ENCODE peak calls at places on chromosomes 16 and 17, in eight cellular contexts. X, Y, L, Q, T, O, A and H are unnamed samples.

GRCh38 chr16:8720080-8720966 is 45.9 kb downstream of the ABAT start:
- DNase-seq in A (no peak), Y (no peak), X (no peak), T (no peak), O (no peak), L (no peak), Q (no peak), H (no peak)

GRCh38 chr17:28572294-28573099 is 1.2 kb upstream of the PIGS start:
- DNase-seq in T (no peak), O (no peak), A (no peak), Q (no peak), X (no peak), Y (no peak), L (no peak), H (peak; percentile 35)

GRCh38 chr17:43759836-43760235 is 1.2 kb upstream of the SOST start:
- DNase-seq in X (no peak), T (no peak), L (no peak), O (no peak), A (no peak), Q (no peak), Y (peak; percentile 25), H (no peak)

GRCh38 chr17:12928736-12929135 is 89.1 kb downstream of the ELAC2 start:
- DNase-seq in T (peak; percentile 25), Q (no peak), X (no peak), L (no peak), Y (no peak), O (no peak), A (no peak), H (no peak)

GRCh38 chr17:7552621-7553051 is 3.8 kb downstream of the TNFSF12 start:
- DNase-seq in A (no peak), L (no peak), O (no peak), X (no peak), Y (no peak), Q (peak; percentile 45), T (no peak), H (no peak)

GRCh38 chr17:81371910-81372760 is 23.1 kb upstream of the BAHCC1 start:
- DNase-seq in Q (peak; percentile 78), O (no peak), A (no peak), X (no peak), Y (peak; percentile 78), T (peak; percentile 77), L (no peak), H (no peak)

GRCh38 chr17:5011928-5012327 is 14.2 kb downstream of the KIF1C start:
- DNase-seq in O (no peak), A (no peak), T (no peak), Y (no peak), X (no peak), Q (no peak), L (no peak), H (no peak)

GRCh38 chr16:17070882-17071592 is 399.7 kb downstream of the XYLT1 start:
- DNase-seq in T (peak; percentile 6), Y (no peak), A (no peak), O (no peak), L (peak; percentile 49), X (no peak), Q (peak; percentile 87), H (peak; percentile 11)

GRCh38 chr16:3377917-3378316 is 22.2 kb downstream of the OR2C1 start:
- DNase-seq in Y (no peak), L (no peak), X (no peak), O (no peak), T (no peak), A (no peak), Q (no peak), H (no peak)
- H3K9me3 ChIP-seq in Y (peaks cover 45% of the 10 kb centered on the region), L (peaks cover 38% of the 10 kb centered on the region), X (peaks cover 55% of the 10 kb centered on the region), O (peaks cover 52% of the 10 kb centered on the region), T (peaks cover 93% of the 10 kb centered on the region), A (peaks cover 21% of the 10 kb centered on the region), Q (no peaks in the 10 kb centered on the region), H (peaks cover 43% of the 10 kb centered on the region)

DNA sequence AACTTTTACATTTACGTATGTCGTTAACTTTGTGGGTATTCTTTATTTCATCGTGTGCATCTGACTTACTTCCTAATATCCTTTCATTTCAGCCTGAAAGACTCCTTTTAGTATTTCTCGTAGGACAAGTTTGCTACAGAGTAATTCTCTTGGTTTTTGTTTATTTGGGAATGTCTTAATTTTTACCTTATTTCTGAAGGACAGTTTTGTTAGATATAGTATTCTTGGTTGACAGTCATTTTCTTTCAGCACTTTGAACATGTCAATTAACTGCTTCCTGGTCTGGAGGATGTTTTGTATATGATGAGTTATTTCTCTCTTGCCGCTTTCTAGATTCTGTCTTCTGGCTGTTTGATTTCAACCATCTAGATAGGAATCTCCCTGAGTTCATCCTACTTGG is 109.2 kb upstream of the NACA2 start:
- DNase-seq in T (no peak), X (no peak), Y (no peak), A (no peak), O (no peak), L (no peak), Q (no peak), H (no peak)
- H3K9me3 ChIP-seq in T (peaks cover 41% of the 10 kb centered on the region), X (peaks cover 6% of the 10 kb centered on the region), Y (peaks cover 12% of the 10 kb centered on the region), A (peaks cover 3% of the 10 kb centered on the region), O (peaks cover 3% of the 10 kb centered on the region), L (peaks cover 9% of the 10 kb centered on the region), Q (peaks cover 62% of the 10 kb centered on the region), H (peaks cover 5% of the 10 kb centered on the region)

GRCh38 chr16:10419701-10420100 is 33.8 kb downstream of the ATF7IP2 start:
- DNase-seq in O (no peak), T (no peak), A (no peak), X (no peak), L (no peak), Y (no peak), Q (no peak), H (no peak)
- H3K9me3 ChIP-seq in O (peaks cover 9% of the 10 kb centered on the region), T (peaks cover 15% of the 10 kb centered on the region), A (peaks cover 4% of the 10 kb centered on the region), X (peaks cover 10% of the 10 kb centered on the region), L (peaks cover 5% of the 10 kb centered on the region), Y (peaks cover 6% of the 10 kb centered on the region), Q (peaks cover 52% of the 10 kb centered on the region), H (no peaks in the 10 kb centered on the region)

GRCh38 chr17:21816592-21817567 is 124.6 kb downstream of the KCNJ18 start:
- DNase-seq in A (no peak), Y (no peak), X (no peak), L (no peak), O (no peak), T (no peak), Q (no peak), H (no peak)
- H3K9me3 ChIP-seq in A (no peaks in the 10 kb centered on the region), Y (peaks cover 11% of the 10 kb centered on the region), X (peaks cover 7% of the 10 kb centered on the region), L (no peaks in the 10 kb centered on the region), O (peaks cover 38% of the 10 kb centered on the region), T (no peaks in the 10 kb centered on the region), Q (peaks cover 33% of the 10 kb centered on the region), H (peaks cover 6% of the 10 kb centered on the region)

GRCh38 chr16:63947022-63947421 is 1174.8 kb downstream of the CDH11 start:
- DNase-seq in Q (no peak), T (no peak), X (no peak), L (no peak), Y (no peak), O (no peak), A (no peak), H (no peak)
- H3K9me3 ChIP-seq in Q (no peaks in the 10 kb centered on the region), T (no peaks in the 10 kb centered on the region), X (no peaks in the 10 kb centered on the region), L (no peaks in the 10 kb centered on the region), Y (no peaks in the 10 kb centered on the region), O (no peaks in the 10 kb centered on the region), A (no peaks in the 10 kb centered on the region), H (no peaks in the 10 kb centered on the region)

GRCh38 chr16:35450648-35451047 is 1991.2 kb downstream of the TP53TG3F start:
- DNase-seq in Q (no peak), A (no peak), X (no peak), L (no peak), Y (no peak), T (no peak), O (no peak), H (no peak)
- H3K9me3 ChIP-seq in Q (peaks cover 80% of the 10 kb centered on the region), A (no peaks in the 10 kb centered on the region), X (peaks cover 29% of the 10 kb centered on the region), L (no peaks in the 10 kb centered on the region), Y (peaks cover 32% of the 10 kb centered on the region), T (peaks cover 9% of the 10 kb centered on the region), O (peaks cover 43% of the 10 kb centered on the region), H (no peaks in the 10 kb centered on the region)